ENCODE peak calls at places on chromosomes 1 and 21, in six cellular contexts. C is fibroblast of lung, N is ovary, D is lower lobe of right lung, J is testis, H is Karpas-422. P is an unnamed sample.

GRCh38 chr1:29852248-29852647 is 615.9 kb downstream of the PTPRU start:
- DNase-seq in C (no peak), N (no peak), D (no peak), J (no peak), H (no peak), P (no peak)

GRCh38 chr1:15410884-15411245 is 1.2 kb downstream of the EFHD2 start:
- DNase-seq in C (no peak), N (no peak), D (no peak), J (no peak), H (no peak), P (no peak)

GRCh38 chr1:231694465-231695077 is 68.0 kb downstream of the DISC1 start:
- DNase-seq in C (no peak), N (no peak), D (no peak), J (no peak), H (no peak), P (no peak)

GRCh38 chr1:29671446-29671845 is 435.1 kb downstream of the PTPRU start:
- DNase-seq in C (no peak), N (no peak), D (no peak), J (no peak), H (no peak), P (peak; percentile 50)

GRCh38 chr1:210618379-210618778 is 289.7 kb downstream of the HHAT start:
- DNase-seq in C (no peak), N (no peak), D (no peak), J (no peak), H (no peak), P (no peak)

GRCh38 chr1:76494807-76495206 is 372.5 kb upstream of the ST6GALNAC5 start:
- DNase-seq in C (peak; percentile 6), N (no peak), D (no peak), J (peak; percentile 29), H (no peak), P (no peak)

GRCh38 chr1:237179511-237179910 is 137.5 kb downstream of the RYR2 start:
- DNase-seq in C (no peak), N (no peak), D (no peak), J (no peak), H (no peak), P (no peak)

GRCh38 chr1:11749203-11749689 is 12.7 kb upstream of the C1orf167 start:
- DNase-seq in C (peak; percentile 23), N (no peak), D (peak; percentile 72), J (peak; percentile 61), H (peak; percentile 52), P (no peak)

GRCh38 chr1:9909222-9910046 is 635 bp downstream of the CTNNBIP1 start:
- DNase-seq in C (no peak), N (peak; percentile 67), D (peak; percentile 59), J (peak; percentile 23), H (peak; percentile 52), P (peak; percentile 40)

GRCh38 chr1:167492509-167492910 is 25.8 kb downstream of the CD247 start:
- DNase-seq in C (no peak), N (no peak), D (no peak), J (no peak), H (no peak), P (no peak)

GRCh38 chr1:235342039-235342438 is 13.7 kb downstream of the GGPS1 start:
- DNase-seq in C (no peak), N (no peak), D (no peak), J (no peak), H (no peak), P (no peak)

GRCh38 chr21:41908829-41909228 is 29.7 kb upstream of the PRDM15 start:
- DNase-seq in C (no peak), N (no peak), D (no peak), J (no peak), H (no peak), P (no peak)

GRCh38 chr1:93471911-93472310 is 24.0 kb downstream of the FNBP1L start:
- DNase-seq in C (peak; percentile 88), N (no peak), D (no peak), J (no peak), H (no peak), P (no peak)

GRCh38 chr1:24928631-24929090 is 1.4 kb downstream of the RUNX3 start:
- DNase-seq in C (no peak), N (no peak), D (no peak), J (no peak), H (peak; percentile 70), P (no peak)

GRCh38 chr1:241323510-241323909 is 33.5 kb downstream of the RGS7 start:
- DNase-seq in C (peak; percentile 56), N (peak; percentile 19), D (no peak), J (peak; percentile 56), H (peak; percentile 48), P (no peak)

GRCh38 chr1:27487927-27488522 is 1.9 kb downstream of the WASF2 start:
- DNase-seq in C (peak; percentile 21), N (no peak), D (no peak), J (peak; percentile 3), H (peak; percentile 81), P (no peak)

GRCh38 chr1:40039245-40039756 is 1.2 kb upstream of the CAP1 start:
- DNase-seq in C (no peak), N (no peak), D (no peak), J (peak; percentile 54), H (peak; percentile 88), P (peak; percentile 82)

GRCh38 chr1:183493540-183494245 is 21.4 kb downstream of the SMG7 start:
- DNase-seq in C (no peak), N (no peak), D (no peak), J (no peak), H (no peak), P (no peak)

GRCh38 chr1:92951141-92951582 is 10.1 kb downstream of the DIPK1A start:
- DNase-seq in C (peak; percentile 79), N (no peak), D (no peak), J (no peak), H (peak; percentile 53), P (no peak)

GRCh38 chr1:71986181-71986580 is 296.2 kb downstream of the NEGR1 start:
- DNase-seq in C (peak; percentile 3), N (no peak), D (no peak), J (peak; percentile 16), H (no peak), P (no peak)

GRCh38 chr1:204036882-204037645 is 35.9 kb upstream of the SOX13 start:
- DNase-seq in C (no peak), N (no peak), D (no peak), J (no peak), H (no peak), P (no peak)

GRCh38 chr1:57796609-57797008 is 372.7 kb upstream of the DAB1 start:
- DNase-seq in C (peak; percentile 3), N (no peak), D (no peak), J (no peak), H (no peak), P (no peak)

GRCh38 chr21:45505416-45506021 is 36.7 kb downstream of the SLC19A1 start:
- DNase-seq in C (no peak), N (peak; percentile 31), D (peak; percentile 52), J (no peak), H (no peak), P (peak; percentile 67)

GRCh38 chr1:185325413-185325812 is 8.4 kb upstream of the IVNS1ABP start:
- DNase-seq in C (no peak), N (no peak), D (no peak), J (no peak), H (no peak), P (no peak)

GRCh38 chr1:65483993-65484754 is 63.7 kb downstream of the LEPR start:
- DNase-seq in C (no peak), N (no peak), D (no peak), J (no peak), H (no peak), P (no peak)

GRCh38 chr21:29299046-29299905 is 554 bp downstream of the BACH1 start:
- DNase-seq in C (peak; percentile 59), N (peak; percentile 68), D (peak; percentile 81), J (peak; percentile 69), H (peak; percentile 74), P (peak; percentile 75)

GRCh38 chr1:2378956-2379732 is 12.2 kb downstream of the MORN1 start:
- DNase-seq in C (no peak), N (peak; percentile 14), D (peak; percentile 25), J (no peak), H (no peak), P (no peak)

GRCh38 chr1:97190326-97190725 is 468.7 kb downstream of the PTBP2 start:
- DNase-seq in C (peak; percentile 42), N (no peak), D (no peak), J (no peak), H (no peak), P (no peak)

GRCh38 chr1:50605186-50605875 is 182.1 kb upstream of the DMRTA2 start:
- DNase-seq in C (peak; percentile 45), N (no peak), D (no peak), J (peak; percentile 37), H (peak; percentile 80), P (no peak)

GRCh38 chr1:50599546-50599945 is 176.3 kb upstream of the DMRTA2 start:
- DNase-seq in C (no peak), N (no peak), D (no peak), J (no peak), H (no peak), P (no peak)

GRCh38 chr1:50604580-50604979 is 181.3 kb upstream of the DMRTA2 start:
- DNase-seq in C (no peak), N (no peak), D (no peak), J (no peak), H (no peak), P (no peak)

GRCh38 chr1:50609508-50609907 is 186.3 kb upstream of the DMRTA2 start:
- DNase-seq in C (no peak), N (no peak), D (no peak), J (no peak), H (no peak), P (no peak)

GRCh38 chr1:50603274-50604271 is 180.3 kb upstream of the DMRTA2 start:
- DNase-seq in C (peak; percentile 38), N (no peak), D (no peak), J (no peak), H (no peak), P (no peak)
- H3K4me3 ChIP-seq in C (no peak overlapping the region), N (no peak overlapping the region), D (no peak overlapping the region), J (no peak overlapping the region), H (no peak overlapping the region), P (no peak overlapping the region)

GRCh38 chr1:247189981-247190798 is 18.4 kb upstream of the ZNF124 start:
- DNase-seq in C (no peak), N (no peak), D (no peak), J (no peak), H (no peak), P (no peak)
- H3K9me3 ChIP-seq in C (no peaks in the 10 kb centered on the region), N (no peaks in the 10 kb centered on the region), D (peaks cover 88% of the 10 kb centered on the region), J (no peaks in the 10 kb centered on the region), H (peaks cover 45% of the 10 kb centered on the region), P (peaks cover 2% of the 10 kb centered on the region)

DNA sequence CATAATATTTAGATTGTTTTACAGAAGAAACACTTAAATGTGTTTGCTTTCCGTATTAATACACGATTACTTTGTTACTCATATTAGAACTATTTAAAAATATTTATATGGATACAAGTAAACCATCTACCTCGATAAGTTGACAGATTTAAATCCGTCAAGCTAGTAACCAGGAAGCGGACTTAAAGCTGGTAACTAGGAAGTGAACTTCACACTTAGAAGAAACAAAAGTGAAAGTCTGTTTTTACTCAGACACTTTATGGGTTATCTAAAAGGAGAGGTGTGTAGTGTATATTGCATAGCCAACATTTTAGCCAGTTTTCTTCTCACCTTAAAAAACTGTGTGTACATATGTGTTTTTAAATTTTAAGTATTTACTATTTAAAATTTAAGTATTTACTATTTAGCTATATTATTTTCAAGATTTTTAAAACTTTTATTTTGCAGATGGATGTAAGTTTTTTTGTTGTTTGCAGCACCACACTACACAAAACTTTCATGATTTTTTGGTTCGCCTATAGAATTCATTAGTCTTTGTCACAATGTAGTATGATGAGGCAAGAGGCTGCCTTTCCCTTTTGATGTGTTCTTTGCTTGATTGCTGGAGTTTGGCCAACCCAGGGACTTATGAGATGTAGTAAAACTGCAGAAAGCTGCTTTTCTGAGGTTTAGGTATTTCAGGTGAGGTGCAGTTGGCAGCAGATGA is 2.7 kb downstream of the USP25 start:
- DNase-seq in C (peak; percentile 65), N (no peak), D (no peak), J (peak; percentile 36), H (peak; percentile 90), P (no peak)
- H3K4me3 ChIP-seq in C (peak overlapping the region; percentile 91), N (peak overlapping the region; percentile 63), D (peak overlapping the region; percentile 74), J (no peak overlapping the region), H (peak overlapping the region; percentile 82), P (peak overlapping the region; percentile 96)

GRCh38 chr1:42114229-42114628 is 39.0 kb upstream of the GUCA2B start:
- DNase-seq in C (no peak), N (no peak), D (no peak), J (no peak), H (no peak), P (no peak)
- H3K9me3 ChIP-seq in C (no peaks in the 10 kb centered on the region), N (no peaks in the 10 kb centered on the region), D (no peaks in the 10 kb centered on the region), J (no peaks in the 10 kb centered on the region), H (no peaks in the 10 kb centered on the region), P (no peaks in the 10 kb centered on the region)